ENCODE peak calls at places on chromosome 20, in seven cellular contexts. N, O, M, Q, V, Z and D are unnamed samples.
A peak's percentile ranks its signal among the peaks of the same experiment; 100 is the strongest.

GRCh38 chr20:48697845-48698491 is 129.8 kb downstream of the PREX1 start:
- DNase-seq in N (peak; percentile 64), O (no peak), M (no peak), Q (peak; percentile 53), V (peak; percentile 98), Z (no peak), D (no peak)

GRCh38 chr20:46568570-46569129 is 18.2 kb upstream of the OCSTAMP start:
- DNase-seq in N (peak; percentile 72), O (no peak), M (no peak), Q (peak; percentile 28), V (peak; percentile 6), Z (no peak), D (no peak)

GRCh38 chr20:21622097-21622496 is 83.4 kb upstream of the PAX1 start:
- DNase-seq in N (no peak), O (no peak), M (no peak), Q (no peak), V (peak; percentile 16), Z (no peak), D (no peak)

GRCh38 chr20:4091332-4092135 is 76.2 kb upstream of the RNF24 start:
- DNase-seq in N (peak; percentile 96), O (peak; percentile 83), M (no peak), Q (peak; percentile 98), V (peak; percentile 77), Z (peak; percentile 56), D (peak; percentile 84)

GRCh38 chr20:25461766-25462165 is 54.3 kb downstream of the GINS1 start:
- DNase-seq in N (no peak), O (no peak), M (no peak), Q (no peak), V (peak; percentile 14), Z (no peak), D (no peak)

GRCh38 chr20:45935416-45936046 is 1.0 kb downstream of the PCIF1 start:
- DNase-seq in N (peak; percentile 43), O (no peak), M (no peak), Q (peak; percentile 77), V (no peak), Z (no peak), D (no peak)

GRCh38 chr20:44017905-44018683 is 103.4 kb downstream of the TOX2 start:
- DNase-seq in N (peak; percentile 93), O (no peak), M (no peak), Q (peak; percentile 87), V (no peak), Z (no peak), D (no peak)

GRCh38 chr20:1440024-1440423 is 26.6 kb downstream of the NSFL1C start:
- DNase-seq in N (peak; percentile 12), O (peak; percentile 80), M (peak; percentile 50), Q (no peak), V (peak; percentile 46), Z (no peak), D (peak; percentile 85)

GRCh38 chr20:62837091-62837490 is 20.2 kb downstream of the COL9A3 start:
- DNase-seq in N (no peak), O (no peak), M (no peak), Q (no peak), V (no peak), Z (no peak), D (no peak)

GRCh38 chr20:9215539-9215938 is 146.7 kb downstream of the PLCB4 start:
- DNase-seq in N (no peak), O (no peak), M (no peak), Q (no peak), V (peak; percentile 3), Z (no peak), D (peak; percentile 26)

GRCh38 chr20:63915471-63915870 is 20.5 kb downstream of the DNAJC5 start:
- DNase-seq in N (no peak), O (no peak), M (no peak), Q (no peak), V (no peak), Z (no peak), D (no peak)

GRCh38 chr20:32831982-32832381 is 12.2 kb downstream of the MAPRE1 start:
- DNase-seq in N (no peak), O (no peak), M (no peak), Q (no peak), V (no peak), Z (no peak), D (no peak)

GRCh38 chr20:32828029-32828666 is 8.4 kb downstream of the MAPRE1 start:
- DNase-seq in N (peak; percentile 56), O (no peak), M (no peak), Q (peak; percentile 49), V (no peak), Z (no peak), D (no peak)

GRCh38 chr20:32829291-32830005 is 9.7 kb downstream of the MAPRE1 start:
- DNase-seq in N (peak; percentile 24), O (no peak), M (no peak), Q (no peak), V (no peak), Z (no peak), D (no peak)

GRCh38 chr20:32832664-32833063 is 12.9 kb downstream of the MAPRE1 start:
- DNase-seq in N (no peak), O (no peak), M (no peak), Q (no peak), V (no peak), Z (no peak), D (no peak)

GRCh38 chr20:32830437-32830836 is 10.7 kb downstream of the MAPRE1 start:
- DNase-seq in N (peak; percentile 34), O (no peak), M (no peak), Q (peak; percentile 42), V (peak; percentile 29), Z (no peak), D (no peak)
- H2BK120ac ChIP-seq in N (no peak overlapping the region), O (no peak overlapping the region), M (no peak overlapping the region), Q (no peak overlapping the region), V (no peak overlapping the region), Z (no peak overlapping the region), D (no peak overlapping the region)

DNA sequence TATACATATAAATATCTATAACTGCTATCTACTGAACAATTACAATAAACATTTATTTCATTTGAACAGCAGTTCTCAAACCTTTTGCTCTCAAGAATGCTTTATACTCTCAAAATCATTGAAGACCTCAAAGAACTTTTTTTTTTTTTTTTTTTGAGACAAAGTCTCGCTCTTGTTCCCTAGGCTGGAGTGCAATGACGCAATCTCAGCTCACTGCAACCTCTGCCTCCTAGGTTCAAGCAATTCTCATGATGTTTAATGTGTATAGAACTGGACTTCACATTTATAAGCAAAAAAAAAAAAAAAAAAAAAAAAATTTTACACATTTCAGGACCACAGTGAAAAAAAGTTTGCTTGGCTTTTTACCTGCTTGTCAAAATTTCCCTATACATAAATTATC is 11.7 kb downstream of the UBE2V1 start:
- DNase-seq in N (no peak), O (no peak), M (no peak), Q (no peak), V (no peak), Z (no peak), D (no peak)
- H3K9ac ChIP-seq in N (no peak overlapping the region), O (no peak overlapping the region), M (no peak overlapping the region), Q (peak overlapping the region; percentile 51), V (no peak overlapping the region), Z (no peak overlapping the region), D (no peak overlapping the region)

GRCh38 chr20:19895761-19896160 is 121.4 kb upstream of the NAA20 start:
- DNase-seq in N (no peak), O (no peak), M (no peak), Q (no peak), V (peak; percentile 70), Z (no peak), D (no peak)
- H3K4me1 ChIP-seq in N (peaks cover 4% of the 10 kb centered on the region), O (no peaks in the 10 kb centered on the region), M (no peaks in the 10 kb centered on the region), Q (no peaks in the 10 kb centered on the region), V (no peaks in the 10 kb centered on the region), Z (no peaks in the 10 kb centered on the region), D (no peaks in the 10 kb centered on the region)

GRCh38 chr20:10228330-10228729 is 9.7 kb downstream of the SNAP25 start:
- DNase-seq in N (no peak), O (no peak), M (no peak), Q (no peak), V (peak; percentile 58), Z (no peak), D (no peak)

GRCh38 chr20:10236540-10237533 is 18.2 kb downstream of the SNAP25 start:
- DNase-seq in N (no peak), O (no peak), M (no peak), Q (no peak), V (no peak), Z (no peak), D (peak; percentile 11)

GRCh38 chr20:10225439-10226080 is 6.9 kb downstream of the SNAP25 start:
- DNase-seq in N (no peak), O (no peak), M (no peak), Q (no peak), V (no peak), Z (no peak), D (peak; percentile 68)

GRCh38 chr20:10231290-10231689 is 12.7 kb downstream of the SNAP25 start:
- DNase-seq in N (no peak), O (no peak), M (no peak), Q (no peak), V (no peak), Z (no peak), D (no peak)
- H2BK120ac ChIP-seq in N (no peak overlapping the region), O (no peak overlapping the region), M (no peak overlapping the region), Q (no peak overlapping the region), V (no peak overlapping the region), Z (no peak overlapping the region), D (no peak overlapping the region)